ENCODE peak calls at places on chromosomes 1 and 21, in nine cellular contexts. One of them, this sample, is unnamed.

GRCh38 chr1:241972703-241973375 is 15.3 kb downstream of the BECN2 start:
- DNase-seq in A172: peak
- DNase-seq in heart right ventricle: no peak
- DNase-seq in spleen: no peak
- DNase-seq in G401: no peak
- DNase-seq in CD8-positive, alpha-beta memory T cell: no peak
- DNase-seq in thoracic aorta: no peak
- DNase-seq in mesendoderm: peak
- DNase-seq in GM23248: peak
- DNase-seq in this sample: no peak

GRCh38 chr1:17213433-17214148 is 8.7 kb downstream of the PADI1 start:
- DNase-seq in A172: no peak
- DNase-seq in heart right ventricle: no peak
- DNase-seq in spleen: no peak
- DNase-seq in G401: no peak
- DNase-seq in CD8-positive, alpha-beta memory T cell: no peak
- DNase-seq in thoracic aorta: no peak
- DNase-seq in mesendoderm: no peak
- DNase-seq in GM23248: peak
- DNase-seq in this sample: no peak

GRCh38 chr1:208570362-208570761 is 326.2 kb upstream of the PLXNA2 start:
- DNase-seq in A172: no peak
- DNase-seq in heart right ventricle: no peak
- DNase-seq in spleen: no peak
- DNase-seq in G401: no peak
- DNase-seq in CD8-positive, alpha-beta memory T cell: no peak
- DNase-seq in thoracic aorta: no peak
- DNase-seq in mesendoderm: no peak
- DNase-seq in GM23248: no peak
- DNase-seq in this sample: no peak

GRCh38 chr1:230359992-230360391 is 66.1 kb downstream of the PGBD5 start:
- DNase-seq in A172: peak
- DNase-seq in heart right ventricle: no peak
- DNase-seq in spleen: no peak
- DNase-seq in G401: no peak
- DNase-seq in CD8-positive, alpha-beta memory T cell: no peak
- DNase-seq in thoracic aorta: no peak
- DNase-seq in mesendoderm: peak
- DNase-seq in GM23248: peak
- DNase-seq in this sample: no peak

GRCh38 chr1:93219443-93219842 is 38.9 kb downstream of the CCDC18 start:
- DNase-seq in A172: no peak
- DNase-seq in heart right ventricle: no peak
- DNase-seq in spleen: no peak
- DNase-seq in G401: no peak
- DNase-seq in CD8-positive, alpha-beta memory T cell: no peak
- DNase-seq in thoracic aorta: no peak
- DNase-seq in mesendoderm: no peak
- DNase-seq in GM23248: no peak
- DNase-seq in this sample: no peak

GRCh38 chr1:243508303-243508713 is 252.5 kb downstream of the SDCCAG8 start:
- DNase-seq in A172: no peak
- DNase-seq in heart right ventricle: no peak
- DNase-seq in spleen: peak
- DNase-seq in G401: no peak
- DNase-seq in CD8-positive, alpha-beta memory T cell: peak
- DNase-seq in thoracic aorta: no peak
- DNase-seq in mesendoderm: no peak
- DNase-seq in GM23248: no peak
- DNase-seq in this sample: no peak

GRCh38 chr1:226548281-226549093 is at the start of gene STUM:
- DNase-seq in A172: no peak
- DNase-seq in heart right ventricle: no peak
- DNase-seq in spleen: no peak
- DNase-seq in G401: peak
- DNase-seq in CD8-positive, alpha-beta memory T cell: no peak
- DNase-seq in thoracic aorta: no peak
- DNase-seq in mesendoderm: peak
- DNase-seq in GM23248: peak
- DNase-seq in this sample: peak

GRCh38 chr1:82934069-82934468 is 1064.9 kb downstream of the TTLL7 start:
- DNase-seq in A172: no peak
- DNase-seq in heart right ventricle: peak
- DNase-seq in spleen: no peak
- DNase-seq in G401: peak
- DNase-seq in CD8-positive, alpha-beta memory T cell: no peak
- DNase-seq in thoracic aorta: no peak
- DNase-seq in mesendoderm: no peak
- DNase-seq in GM23248: no peak
- DNase-seq in this sample: peak

GRCh38 chr1:12622506-12622905 is 4.5 kb upstream of the DHRS3 start:
- DNase-seq in A172: no peak
- DNase-seq in heart right ventricle: no peak
- DNase-seq in spleen: peak
- DNase-seq in G401: no peak
- DNase-seq in CD8-positive, alpha-beta memory T cell: no peak
- DNase-seq in thoracic aorta: no peak
- DNase-seq in mesendoderm: no peak
- DNase-seq in GM23248: no peak
- DNase-seq in this sample: no peak

GRCh38 chr1:198290089-198290683 is 133.4 kb downstream of the NEK7 start:
- DNase-seq in A172: no peak
- DNase-seq in heart right ventricle: no peak
- DNase-seq in spleen: no peak
- DNase-seq in G401: no peak
- DNase-seq in CD8-positive, alpha-beta memory T cell: no peak
- DNase-seq in thoracic aorta: no peak
- DNase-seq in mesendoderm: no peak
- DNase-seq in GM23248: no peak
- DNase-seq in this sample: no peak

GRCh38 chr1:45260244-45260643 is 53.8 kb upstream of the ZSWIM5 start:
- DNase-seq in A172: no peak
- DNase-seq in heart right ventricle: no peak
- DNase-seq in spleen: no peak
- DNase-seq in G401: no peak
- DNase-seq in CD8-positive, alpha-beta memory T cell: no peak
- DNase-seq in thoracic aorta: no peak
- DNase-seq in mesendoderm: no peak
- DNase-seq in GM23248: no peak
- DNase-seq in this sample: no peak

GRCh38 chr1:77290576-77290975 is 8.8 kb downstream of the AK5 start:
- DNase-seq in A172: no peak
- DNase-seq in heart right ventricle: no peak
- DNase-seq in spleen: no peak
- DNase-seq in G401: no peak
- DNase-seq in CD8-positive, alpha-beta memory T cell: no peak
- DNase-seq in thoracic aorta: no peak
- DNase-seq in mesendoderm: no peak
- DNase-seq in GM23248: peak
- DNase-seq in this sample: no peak

GRCh38 chr1:192474080-192474683 is 101.4 kb upstream of the RGS1 start:
- DNase-seq in A172: peak
- DNase-seq in heart right ventricle: peak
- DNase-seq in spleen: no peak
- DNase-seq in G401: peak
- DNase-seq in CD8-positive, alpha-beta memory T cell: no peak
- DNase-seq in thoracic aorta: no peak
- DNase-seq in mesendoderm: peak
- DNase-seq in GM23248: peak
- DNase-seq in this sample: peak

GRCh38 chr1:111988377-111988742 is 1.1 kb downstream of the KCND3 start:
- DNase-seq in A172: no peak
- DNase-seq in heart right ventricle: no peak
- DNase-seq in spleen: no peak
- DNase-seq in G401: peak
- DNase-seq in CD8-positive, alpha-beta memory T cell: no peak
- DNase-seq in thoracic aorta: no peak
- DNase-seq in mesendoderm: no peak
- DNase-seq in GM23248: no peak
- DNase-seq in this sample: peak

GRCh38 chr1:199113265-199113869 is 474.5 kb downstream of the PTPRC start:
- DNase-seq in A172: peak
- DNase-seq in heart right ventricle: peak
- DNase-seq in spleen: peak
- DNase-seq in G401: no peak
- DNase-seq in CD8-positive, alpha-beta memory T cell: peak
- DNase-seq in thoracic aorta: no peak
- DNase-seq in mesendoderm: peak
- DNase-seq in GM23248: peak
- DNase-seq in this sample: peak

GRCh38 chr1:165303415-165303814 is 53.1 kb downstream of the LMX1A start:
- DNase-seq in A172: no peak
- DNase-seq in heart right ventricle: peak
- DNase-seq in spleen: no peak
- DNase-seq in G401: no peak
- DNase-seq in CD8-positive, alpha-beta memory T cell: no peak
- DNase-seq in thoracic aorta: no peak
- DNase-seq in mesendoderm: peak
- DNase-seq in GM23248: no peak
- DNase-seq in this sample: no peak

GRCh38 chr1:30908886-30909777 is 574 bp upstream of the SDC3 start:
- DNase-seq in A172: no peak
- DNase-seq in heart right ventricle: no peak
- DNase-seq in spleen: peak
- DNase-seq in G401: no peak
- DNase-seq in CD8-positive, alpha-beta memory T cell: no peak
- DNase-seq in thoracic aorta: peak
- DNase-seq in mesendoderm: peak
- DNase-seq in GM23248: no peak
- DNase-seq in this sample: peak

GRCh38 chr1:219031821-219032220 is 141.9 kb upstream of the LYPLAL1 start:
- DNase-seq in A172: no peak
- DNase-seq in heart right ventricle: no peak
- DNase-seq in spleen: no peak
- DNase-seq in G401: no peak
- DNase-seq in CD8-positive, alpha-beta memory T cell: no peak
- DNase-seq in thoracic aorta: no peak
- DNase-seq in mesendoderm: no peak
- DNase-seq in GM23248: no peak
- DNase-seq in this sample: no peak

GRCh38 chr1:31930827-31931226 is 7.3 kb downstream of the PTP4A2 start:
- DNase-seq in A172: no peak
- DNase-seq in heart right ventricle: no peak
- DNase-seq in spleen: no peak
- DNase-seq in G401: no peak
- DNase-seq in CD8-positive, alpha-beta memory T cell: no peak
- DNase-seq in thoracic aorta: no peak
- DNase-seq in mesendoderm: no peak
- DNase-seq in GM23248: no peak
- DNase-seq in this sample: no peak

GRCh38 chr1:24898152-24898908 is 31.7 kb downstream of the RUNX3 start:
- DNase-seq in A172: no peak
- DNase-seq in heart right ventricle: peak
- DNase-seq in spleen: peak
- DNase-seq in G401: no peak
- DNase-seq in CD8-positive, alpha-beta memory T cell: no peak
- DNase-seq in thoracic aorta: no peak
- DNase-seq in mesendoderm: peak
- DNase-seq in GM23248: peak
- DNase-seq in this sample: peak

GRCh38 chr1:68308034-68308433 is 75.7 kb upstream of the WLS start:
- DNase-seq in A172: no peak
- DNase-seq in heart right ventricle: no peak
- DNase-seq in spleen: no peak
- DNase-seq in G401: no peak
- DNase-seq in CD8-positive, alpha-beta memory T cell: no peak
- DNase-seq in thoracic aorta: no peak
- DNase-seq in mesendoderm: no peak
- DNase-seq in GM23248: no peak
- DNase-seq in this sample: no peak

GRCh38 chr1:100631015-100631521 is 88.5 kb upstream of the VCAM1 start:
- DNase-seq in A172: peak
- DNase-seq in heart right ventricle: peak
- DNase-seq in spleen: no peak
- DNase-seq in G401: no peak
- DNase-seq in CD8-positive, alpha-beta memory T cell: no peak
- DNase-seq in thoracic aorta: no peak
- DNase-seq in mesendoderm: no peak
- DNase-seq in GM23248: peak
- DNase-seq in this sample: no peak

GRCh38 chr1:99849413-99849743 is 783 bp upstream of the AGL start:
- DNase-seq in A172: no peak
- DNase-seq in heart right ventricle: peak
- DNase-seq in spleen: no peak
- DNase-seq in G401: no peak
- DNase-seq in CD8-positive, alpha-beta memory T cell: no peak
- DNase-seq in thoracic aorta: no peak
- DNase-seq in mesendoderm: no peak
- DNase-seq in GM23248: peak
- DNase-seq in this sample: peak

GRCh38 chr21:29892379-29892778 is 47.4 kb downstream of the GRIK1 start:
- DNase-seq in A172: no peak
- DNase-seq in heart right ventricle: no peak
- DNase-seq in spleen: no peak
- DNase-seq in G401: no peak
- DNase-seq in CD8-positive, alpha-beta memory T cell: no peak
- DNase-seq in thoracic aorta: no peak
- DNase-seq in mesendoderm: no peak
- DNase-seq in GM23248: no peak
- DNase-seq in this sample: no peak